ENCODE peak calls at places on chromosomes 16 and 17, in nine cellular contexts. One of them, this sample, is unnamed.

GRCh38 chr16:57648125-57648524 is 19.7 kb downstream of the ADGRG1 start:
- DNase-seq in MM.1S: peak; percentile 34
- DNase-seq in thoracic aorta: no peak
- DNase-seq in neuronal stem cell: no peak
- DNase-seq in PC-3: no peak
- DNase-seq in effector memory CD4-positive, alpha-beta T cell: no peak
- DNase-seq in fibroblast of the aortic adventitia: no peak
- DNase-seq in lower lobe of right lung: no peak
- DNase-seq in stomach: no peak
- DNase-seq in this sample: peak; percentile 55

GRCh38 chr17:49567871-49568694 is 7.6 kb upstream of the NXPH3 start:
- DNase-seq in MM.1S: peak; percentile 78
- DNase-seq in thoracic aorta: peak; percentile 73
- DNase-seq in neuronal stem cell: peak; percentile 79
- DNase-seq in PC-3: peak; percentile 93
- DNase-seq in effector memory CD4-positive, alpha-beta T cell: peak; percentile 59
- DNase-seq in fibroblast of the aortic adventitia: peak; percentile 74
- DNase-seq in lower lobe of right lung: peak; percentile 93
- DNase-seq in stomach: peak; percentile 93
- DNase-seq in this sample: peak; percentile 40

GRCh38 chr17:39485555-39485954 is 24.3 kb downstream of the CDK12 start:
- DNase-seq in MM.1S: no peak
- DNase-seq in thoracic aorta: no peak
- DNase-seq in neuronal stem cell: no peak
- DNase-seq in PC-3: peak; percentile 75
- DNase-seq in effector memory CD4-positive, alpha-beta T cell: no peak
- DNase-seq in fibroblast of the aortic adventitia: peak; percentile 92
- DNase-seq in lower lobe of right lung: no peak
- DNase-seq in stomach: no peak
- DNase-seq in this sample: no peak

GRCh38 chr17:62876664-62877411 is 68.7 kb upstream of the MARCHF10 start:
- DNase-seq in MM.1S: no peak
- DNase-seq in thoracic aorta: no peak
- DNase-seq in neuronal stem cell: no peak
- DNase-seq in PC-3: peak; percentile 83
- DNase-seq in effector memory CD4-positive, alpha-beta T cell: no peak
- DNase-seq in fibroblast of the aortic adventitia: peak; percentile 75
- DNase-seq in lower lobe of right lung: no peak
- DNase-seq in stomach: no peak
- DNase-seq in this sample: no peak

GRCh38 chr17:27670791-27671590 is 40.0 kb downstream of the LGALS9 start:
- DNase-seq in MM.1S: no peak
- DNase-seq in thoracic aorta: no peak
- DNase-seq in neuronal stem cell: no peak
- DNase-seq in PC-3: no peak
- DNase-seq in effector memory CD4-positive, alpha-beta T cell: no peak
- DNase-seq in fibroblast of the aortic adventitia: no peak
- DNase-seq in lower lobe of right lung: no peak
- DNase-seq in stomach: no peak
- DNase-seq in this sample: no peak

GRCh38 chr16:70778901-70779309 is 22.1 kb downstream of the VAC14 start:
- DNase-seq in MM.1S: no peak
- DNase-seq in thoracic aorta: no peak
- DNase-seq in neuronal stem cell: peak; percentile 75
- DNase-seq in PC-3: peak; percentile 72
- DNase-seq in effector memory CD4-positive, alpha-beta T cell: no peak
- DNase-seq in fibroblast of the aortic adventitia: peak; percentile 95
- DNase-seq in lower lobe of right lung: no peak
- DNase-seq in stomach: no peak
- DNase-seq in this sample: no peak

GRCh38 chr16:17177968-17178880 is 292.5 kb downstream of the XYLT1 start:
- DNase-seq in MM.1S: no peak
- DNase-seq in thoracic aorta: no peak
- DNase-seq in neuronal stem cell: no peak
- DNase-seq in PC-3: no peak
- DNase-seq in effector memory CD4-positive, alpha-beta T cell: no peak
- DNase-seq in fibroblast of the aortic adventitia: peak; percentile 14
- DNase-seq in lower lobe of right lung: no peak
- DNase-seq in stomach: no peak
- DNase-seq in this sample: no peak

GRCh38 chr17:15963670-15964110 is 18.8 kb downstream of the ADORA2B start:
- DNase-seq in MM.1S: no peak
- DNase-seq in thoracic aorta: no peak
- DNase-seq in neuronal stem cell: no peak
- DNase-seq in PC-3: peak; percentile 98
- DNase-seq in effector memory CD4-positive, alpha-beta T cell: no peak
- DNase-seq in fibroblast of the aortic adventitia: peak; percentile 67
- DNase-seq in lower lobe of right lung: no peak
- DNase-seq in stomach: no peak
- DNase-seq in this sample: no peak

GRCh38 chr17:75908201-75908600 is 3.5 kb upstream of the MRPL38 start:
- DNase-seq in MM.1S: no peak
- DNase-seq in thoracic aorta: no peak
- DNase-seq in neuronal stem cell: no peak
- DNase-seq in PC-3: no peak
- DNase-seq in effector memory CD4-positive, alpha-beta T cell: no peak
- DNase-seq in fibroblast of the aortic adventitia: no peak
- DNase-seq in lower lobe of right lung: peak; percentile 84
- DNase-seq in stomach: no peak
- DNase-seq in this sample: no peak

GRCh38 chr17:11645426-11645825 is 47.2 kb downstream of the DNAH9 start:
- DNase-seq in MM.1S: no peak
- DNase-seq in thoracic aorta: no peak
- DNase-seq in neuronal stem cell: no peak
- DNase-seq in PC-3: no peak
- DNase-seq in effector memory CD4-positive, alpha-beta T cell: no peak
- DNase-seq in fibroblast of the aortic adventitia: no peak
- DNase-seq in lower lobe of right lung: no peak
- DNase-seq in stomach: no peak
- DNase-seq in this sample: peak; percentile 28

GRCh38 chr17:11642655-11643054 is 44.4 kb downstream of the DNAH9 start:
- DNase-seq in MM.1S: no peak
- DNase-seq in thoracic aorta: no peak
- DNase-seq in neuronal stem cell: no peak
- DNase-seq in PC-3: no peak
- DNase-seq in effector memory CD4-positive, alpha-beta T cell: no peak
- DNase-seq in fibroblast of the aortic adventitia: no peak
- DNase-seq in lower lobe of right lung: no peak
- DNase-seq in stomach: no peak
- DNase-seq in this sample: no peak

GRCh38 chr17:11641521-11642275 is 43.4 kb downstream of the DNAH9 start:
- DNase-seq in MM.1S: no peak
- DNase-seq in thoracic aorta: no peak
- DNase-seq in neuronal stem cell: no peak
- DNase-seq in PC-3: no peak
- DNase-seq in effector memory CD4-positive, alpha-beta T cell: no peak
- DNase-seq in fibroblast of the aortic adventitia: no peak
- DNase-seq in lower lobe of right lung: no peak
- DNase-seq in stomach: no peak
- DNase-seq in this sample: no peak

GRCh38 chr17:11643851-11644250 is 45.6 kb downstream of the DNAH9 start:
- DNase-seq in MM.1S: no peak
- DNase-seq in thoracic aorta: no peak
- DNase-seq in neuronal stem cell: no peak
- DNase-seq in PC-3: no peak
- DNase-seq in effector memory CD4-positive, alpha-beta T cell: no peak
- DNase-seq in fibroblast of the aortic adventitia: no peak
- DNase-seq in lower lobe of right lung: no peak
- DNase-seq in stomach: no peak
- DNase-seq in this sample: no peak

DNA sequence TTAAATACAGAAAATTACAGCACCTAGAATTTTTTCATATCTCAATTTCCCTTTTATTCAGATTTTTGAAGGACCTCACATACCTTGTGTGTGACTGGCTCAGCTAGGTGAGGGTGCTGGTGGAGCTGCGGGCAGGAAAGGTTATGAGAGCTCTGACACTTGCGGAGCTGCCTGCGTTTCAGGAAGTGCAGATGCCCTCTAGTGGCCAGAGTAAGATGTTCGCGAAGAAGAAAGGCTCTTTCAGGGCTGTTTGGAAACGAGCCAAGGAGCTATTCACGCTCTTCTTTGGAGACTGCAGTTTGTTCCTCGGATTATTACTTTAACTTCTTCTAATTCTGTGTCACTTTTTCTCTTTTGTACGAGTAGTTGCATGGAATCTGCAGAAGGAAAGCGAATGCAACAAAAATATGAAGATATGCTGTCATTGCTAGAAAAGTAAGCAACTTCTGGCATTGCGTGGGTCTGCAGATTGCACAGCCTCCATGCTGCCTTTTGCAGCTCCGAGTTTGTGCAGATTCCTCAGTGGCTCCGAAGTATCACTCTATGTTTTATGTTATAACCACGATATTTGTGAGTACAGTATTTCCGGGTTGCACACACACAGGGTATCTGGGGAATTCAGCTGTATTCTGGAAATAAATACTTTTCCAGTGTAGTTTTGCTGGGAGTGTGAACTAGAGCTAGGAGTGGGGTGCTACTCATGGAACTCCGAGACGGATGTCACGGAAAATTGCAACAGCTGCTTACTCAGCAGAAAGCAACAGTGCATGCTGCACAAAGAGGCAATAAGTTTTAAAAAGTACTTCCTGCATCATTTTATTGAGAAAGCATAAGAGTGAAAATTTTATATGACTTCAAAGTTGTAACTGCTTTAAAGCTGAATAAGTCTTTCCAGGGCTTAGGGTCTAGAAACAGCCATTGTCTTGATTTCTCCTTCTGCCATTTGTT is 46.3 kb downstream of the DNAH9 start:
- DNase-seq in MM.1S: peak; percentile 66
- DNase-seq in thoracic aorta: peak; percentile 7
- DNase-seq in neuronal stem cell: peak; percentile 67
- DNase-seq in PC-3: peak; percentile 71
- DNase-seq in effector memory CD4-positive, alpha-beta T cell: no peak
- DNase-seq in fibroblast of the aortic adventitia: peak; percentile 37
- DNase-seq in lower lobe of right lung: peak; percentile 61
- DNase-seq in stomach: peak; percentile 72
- DNase-seq in this sample: peak; percentile 78
- H3K4me3 ChIP-seq in MM.1S: no peak overlapping the region
- H3K4me3 ChIP-seq in thoracic aorta: no peak overlapping the region
- H3K4me3 ChIP-seq in neuronal stem cell: no peak overlapping the region
- H3K4me3 ChIP-seq in PC-3: no peak overlapping the region
- H3K4me3 ChIP-seq in effector memory CD4-positive, alpha-beta T cell: no peak overlapping the region
- H3K4me3 ChIP-seq in fibroblast of the aortic adventitia: no peak overlapping the region
- H3K4me3 ChIP-seq in lower lobe of right lung: no peak overlapping the region
- H3K4me3 ChIP-seq in stomach: no peak overlapping the region
- H3K4me3 ChIP-seq in this sample: no peak overlapping the region

DNA sequence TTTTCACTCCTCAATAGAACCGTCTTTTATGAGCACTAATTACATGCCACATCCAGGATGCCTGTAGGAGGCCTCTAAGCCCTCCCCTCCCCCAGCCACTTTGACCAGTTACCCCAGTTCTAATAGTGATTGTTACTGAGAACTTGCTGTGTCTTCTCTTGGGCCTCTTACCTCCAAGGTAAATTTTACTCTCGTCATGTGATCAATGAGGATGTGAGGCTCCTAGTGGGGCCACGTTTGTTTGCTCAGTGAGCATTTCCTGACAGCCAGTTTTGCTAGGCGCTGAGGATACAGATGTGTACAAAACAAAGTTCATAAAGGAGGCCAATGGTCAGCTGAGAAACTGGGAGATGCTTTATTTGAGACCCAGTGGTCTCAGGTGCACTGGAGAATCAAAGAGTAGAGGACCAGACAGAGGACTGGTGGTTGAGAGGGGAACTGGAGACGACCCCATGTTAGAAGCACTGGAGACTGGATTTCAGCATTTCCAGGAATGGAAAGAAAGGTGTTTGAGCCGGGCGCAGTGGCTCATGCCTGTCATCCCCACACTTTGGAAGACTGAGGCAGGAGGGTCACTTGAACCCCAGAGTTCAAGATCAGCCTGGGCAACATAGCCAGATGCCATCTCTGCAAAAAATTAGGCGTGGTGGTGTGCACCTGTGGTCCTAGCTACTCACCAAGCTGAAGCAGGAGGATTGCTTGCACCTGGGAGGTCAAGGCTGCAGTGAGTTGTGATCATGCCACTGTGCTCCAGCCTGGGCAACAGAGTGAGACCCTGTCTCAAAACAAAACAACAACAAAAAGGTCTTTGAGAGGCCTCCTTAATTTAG is 2.6 kb downstream of the ATP2C2 start:
- DNase-seq in MM.1S: no peak
- DNase-seq in thoracic aorta: no peak
- DNase-seq in neuronal stem cell: no peak
- DNase-seq in PC-3: peak; percentile 43
- DNase-seq in effector memory CD4-positive, alpha-beta T cell: no peak
- DNase-seq in fibroblast of the aortic adventitia: no peak
- DNase-seq in lower lobe of right lung: no peak
- DNase-seq in stomach: no peak
- DNase-seq in this sample: no peak
- H3K4me3 ChIP-seq in MM.1S: no peak overlapping the region
- H3K4me3 ChIP-seq in thoracic aorta: no peak overlapping the region
- H3K4me3 ChIP-seq in neuronal stem cell: no peak overlapping the region
- H3K4me3 ChIP-seq in PC-3: peak overlapping the region; percentile 94
- H3K4me3 ChIP-seq in effector memory CD4-positive, alpha-beta T cell: no peak overlapping the region
- H3K4me3 ChIP-seq in fibroblast of the aortic adventitia: no peak overlapping the region
- H3K4me3 ChIP-seq in lower lobe of right lung: no peak overlapping the region
- H3K4me3 ChIP-seq in stomach: no peak overlapping the region
- H3K4me3 ChIP-seq in this sample: no peak overlapping the region

DNA sequence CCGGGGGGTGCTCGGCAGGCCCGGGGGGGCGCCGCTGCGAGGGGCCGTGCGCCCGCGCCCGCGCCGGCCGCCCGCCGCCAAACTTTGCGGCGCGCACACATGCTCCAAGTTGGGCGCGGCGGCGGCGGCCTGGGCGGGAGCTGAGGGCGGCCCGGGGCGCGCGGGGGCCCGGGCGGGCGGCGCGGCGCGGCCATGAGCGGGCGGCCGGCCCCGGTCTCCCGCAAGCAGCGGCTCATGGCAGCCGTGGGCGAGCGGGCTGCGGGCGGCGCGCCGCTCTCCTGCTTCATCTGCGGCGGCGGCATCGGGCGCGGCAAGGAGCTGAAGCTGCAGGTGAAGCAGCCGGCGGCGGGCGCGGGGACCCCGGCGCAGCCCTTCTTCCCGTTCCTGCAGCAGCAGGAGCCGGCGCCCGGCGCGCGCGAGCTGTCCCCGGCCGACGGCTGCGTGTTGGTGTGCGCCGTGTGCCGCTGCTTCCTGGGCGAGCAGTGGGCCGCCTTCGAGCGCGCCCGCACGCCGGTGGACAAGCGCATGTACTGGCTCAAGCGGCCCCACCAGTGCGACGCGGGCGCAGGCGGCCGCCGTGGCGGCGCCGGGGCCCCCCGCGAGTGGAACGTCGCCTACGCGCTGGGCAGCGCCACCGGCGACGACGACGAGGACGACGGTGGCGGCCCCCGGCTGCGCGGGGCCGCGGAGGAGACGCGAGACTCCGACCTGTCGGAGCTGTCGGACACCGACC is 57.2 kb upstream of the CIBAR2 start:
- DNase-seq in MM.1S: no peak
- DNase-seq in thoracic aorta: no peak
- DNase-seq in neuronal stem cell: no peak
- DNase-seq in PC-3: no peak
- DNase-seq in effector memory CD4-positive, alpha-beta T cell: no peak
- DNase-seq in fibroblast of the aortic adventitia: peak; percentile 34
- DNase-seq in lower lobe of right lung: peak; percentile 38
- DNase-seq in stomach: no peak
- DNase-seq in this sample: no peak
- H3K4me3 ChIP-seq in MM.1S: no peak overlapping the region
- H3K4me3 ChIP-seq in thoracic aorta: peak overlapping the region; percentile 70
- H3K4me3 ChIP-seq in neuronal stem cell: peak overlapping the region; percentile 52
- H3K4me3 ChIP-seq in PC-3: peak overlapping the region; percentile 50
- H3K4me3 ChIP-seq in effector memory CD4-positive, alpha-beta T cell: no peak overlapping the region
- H3K4me3 ChIP-seq in fibroblast of the aortic adventitia: peak overlapping the region; percentile 61
- H3K4me3 ChIP-seq in lower lobe of right lung: peak overlapping the region; percentile 48
- H3K4me3 ChIP-seq in stomach: peak overlapping the region; percentile 58
- H3K4me3 ChIP-seq in this sample: no peak overlapping the region

GRCh38 chr17:82315703-82316358 is 1.6 kb downstream of the CD7 start:
- DNase-seq in MM.1S: no peak
- DNase-seq in thoracic aorta: no peak
- DNase-seq in neuronal stem cell: no peak
- DNase-seq in PC-3: no peak
- DNase-seq in effector memory CD4-positive, alpha-beta T cell: peak; percentile 31
- DNase-seq in fibroblast of the aortic adventitia: no peak
- DNase-seq in lower lobe of right lung: no peak
- DNase-seq in stomach: no peak
- DNase-seq in this sample: no peak
- H3K4me3 ChIP-seq in MM.1S: peak overlapping the region; percentile 26
- H3K4me3 ChIP-seq in thoracic aorta: peak overlapping the region; percentile 39
- H3K4me3 ChIP-seq in neuronal stem cell: no peak overlapping the region
- H3K4me3 ChIP-seq in PC-3: no peak overlapping the region
- H3K4me3 ChIP-seq in effector memory CD4-positive, alpha-beta T cell: peak overlapping the region; percentile 73
- H3K4me3 ChIP-seq in fibroblast of the aortic adventitia: no peak overlapping the region
- H3K4me3 ChIP-seq in lower lobe of right lung: peak overlapping the region; percentile 37
- H3K4me3 ChIP-seq in stomach: peak overlapping the region; percentile 33
- H3K4me3 ChIP-seq in this sample: peak overlapping the region; percentile 68

This sample was measured in Jurkat, Clone E6-1.